ENCODE peak calls at places on chromosomes 2 and 18, in six cellular contexts. One of them, this sample, is unnamed.
A peak's percentile ranks its signal among the peaks of the same experiment; 100 is the strongest.

GRCh38 chr2:164669291-164669690 is 48.0 kb upstream of the GRB14 start:
- DNase-seq in H1: no peak
- DNase-seq in K562: no peak
- DNase-seq in GM12891: no peak
- DNase-seq in GM12878: no peak
- DNase-seq in HepG2: no peak
- DNase-seq in this sample: no peak

GRCh38 chr2:47016172-47016913 is 100.7 kb upstream of the MCFD2 start:
- DNase-seq in H1: no peak
- DNase-seq in K562: peak; percentile 26
- DNase-seq in GM12891: no peak
- DNase-seq in GM12878: no peak
- DNase-seq in HepG2: no peak
- DNase-seq in this sample: no peak

GRCh38 chr2:140436956-140437355 is 1656.8 kb upstream of the NXPH2 start:
- DNase-seq in H1: no peak
- DNase-seq in K562: no peak
- DNase-seq in GM12891: no peak
- DNase-seq in GM12878: no peak
- DNase-seq in HepG2: no peak
- DNase-seq in this sample: no peak

GRCh38 chr2:238498188-238498587 is 71.5 kb downstream of the ASB1 start:
- DNase-seq in H1: peak; percentile 30
- DNase-seq in K562: no peak
- DNase-seq in GM12891: no peak
- DNase-seq in GM12878: no peak
- DNase-seq in HepG2: no peak
- DNase-seq in this sample: no peak

GRCh38 chr18:45834303-45834702 is 8.8 kb downstream of the SIGLEC15 start:
- DNase-seq in H1: no peak
- DNase-seq in K562: no peak
- DNase-seq in GM12891: no peak
- DNase-seq in GM12878: no peak
- DNase-seq in HepG2: no peak
- DNase-seq in this sample: no peak

GRCh38 chr2:228545749-228546148 is 364.3 kb upstream of the SPHKAP start:
- DNase-seq in H1: no peak
- DNase-seq in K562: no peak
- DNase-seq in GM12891: no peak
- DNase-seq in GM12878: no peak
- DNase-seq in HepG2: no peak
- DNase-seq in this sample: no peak

GRCh38 chr2:230842473-230842872 is 22.3 kb upstream of the ITM2C start:
- DNase-seq in H1: no peak
- DNase-seq in K562: no peak
- DNase-seq in GM12891: no peak
- DNase-seq in GM12878: no peak
- DNase-seq in HepG2: no peak
- DNase-seq in this sample: no peak

GRCh38 chr2:171436307-171436706 is 2.3 kb downstream of the DCAF17 start:
- DNase-seq in H1: no peak
- DNase-seq in K562: no peak
- DNase-seq in GM12891: no peak
- DNase-seq in GM12878: no peak
- DNase-seq in HepG2: no peak
- DNase-seq in this sample: no peak

GRCh38 chr2:219380926-219381325 is 6.8 kb downstream of the DNPEP start:
- DNase-seq in H1: no peak
- DNase-seq in K562: no peak
- DNase-seq in GM12891: no peak
- DNase-seq in GM12878: no peak
- DNase-seq in HepG2: no peak
- DNase-seq in this sample: no peak

GRCh38 chr2:72627059-72627458 is 198.8 kb downstream of the EXOC6B start:
- DNase-seq in H1: no peak
- DNase-seq in K562: no peak
- DNase-seq in GM12891: no peak
- DNase-seq in GM12878: no peak
- DNase-seq in HepG2: no peak
- DNase-seq in this sample: no peak

GRCh38 chr2:190879474-190880373 is 897 bp upstream of the GLS start:
- DNase-seq in H1: no peak
- DNase-seq in K562: no peak
- DNase-seq in GM12891: no peak
- DNase-seq in GM12878: no peak
- DNase-seq in HepG2: no peak
- DNase-seq in this sample: no peak

GRCh38 chr18:64244571-64244970 is 95.7 kb upstream of the LINC00305 start:
- DNase-seq in H1: no peak
- DNase-seq in K562: no peak
- DNase-seq in GM12891: no peak
- DNase-seq in GM12878: no peak
- DNase-seq in HepG2: no peak
- DNase-seq in this sample: no peak

GRCh38 chr2:220664272-220665107 is 907.6 kb downstream of the EPHA4 start:
- DNase-seq in H1: no peak
- DNase-seq in K562: no peak
- DNase-seq in GM12891: no peak
- DNase-seq in GM12878: no peak
- DNase-seq in HepG2: no peak
- DNase-seq in this sample: no peak

GRCh38 chr2:64296695-64297346 is 152.6 kb upstream of the PELI1 start:
- DNase-seq in H1: peak; percentile 47
- DNase-seq in K562: no peak
- DNase-seq in GM12891: no peak
- DNase-seq in GM12878: no peak
- DNase-seq in HepG2: no peak
- DNase-seq in this sample: no peak

GRCh38 chr18:60996822-60997221 is 336.4 kb upstream of the CDH20 start:
- DNase-seq in H1: no peak
- DNase-seq in K562: no peak
- DNase-seq in GM12891: no peak
- DNase-seq in GM12878: no peak
- DNase-seq in HepG2: no peak
- DNase-seq in this sample: no peak

DNA sequence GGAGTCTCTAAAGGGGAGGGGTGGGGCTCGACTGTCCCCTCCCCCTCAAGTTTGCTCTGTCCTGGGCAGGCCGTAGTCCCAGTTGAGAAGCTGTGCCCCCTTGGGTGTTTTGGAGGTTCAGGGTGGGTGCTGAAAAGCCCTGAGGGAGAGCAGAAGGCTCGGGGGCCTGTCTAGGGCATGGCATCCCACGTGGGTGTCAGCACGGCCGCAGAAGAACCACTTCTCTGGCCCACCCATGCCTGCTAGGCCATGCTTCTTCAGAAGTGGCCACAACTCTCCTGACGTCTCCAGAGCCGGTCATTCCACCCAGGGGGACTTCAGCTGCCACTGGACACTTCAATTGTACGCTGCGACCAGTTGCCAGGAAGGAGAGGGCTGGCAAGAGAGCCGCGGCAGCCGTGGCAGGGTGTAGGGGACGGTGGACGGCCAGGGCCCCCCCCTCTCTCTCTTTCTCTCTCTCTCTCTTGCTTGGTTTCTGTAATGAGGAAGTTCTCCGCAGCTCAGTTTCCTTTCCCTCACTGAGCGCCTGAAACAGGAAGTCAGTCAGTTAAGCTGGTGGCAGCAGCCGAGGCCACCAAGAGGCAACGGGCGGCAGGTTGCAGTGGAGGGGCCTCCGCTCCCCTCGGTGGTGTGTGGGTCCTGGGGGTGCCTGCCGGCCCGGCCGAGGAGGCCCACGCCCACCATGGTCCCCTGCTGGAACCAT is at the start of gene INPP5D:
- DNase-seq in H1: no peak
- DNase-seq in K562: no peak
- DNase-seq in GM12891: peak; percentile 75
- DNase-seq in GM12878: no peak
- DNase-seq in HepG2: peak; percentile 59
- DNase-seq in this sample: peak; percentile 77
- TF ChIP-seq POLR2A in H1: no peak
- TF ChIP-seq POLR2A in K562: no peak
- TF ChIP-seq POLR2A in GM12891: peak; percentile 89
- TF ChIP-seq POLR2A in GM12878: peak; percentile 98
- TF ChIP-seq POLR2A in HepG2: no peak
- TF ChIP-seq POLR2A in this sample: peak; percentile 95

DNA sequence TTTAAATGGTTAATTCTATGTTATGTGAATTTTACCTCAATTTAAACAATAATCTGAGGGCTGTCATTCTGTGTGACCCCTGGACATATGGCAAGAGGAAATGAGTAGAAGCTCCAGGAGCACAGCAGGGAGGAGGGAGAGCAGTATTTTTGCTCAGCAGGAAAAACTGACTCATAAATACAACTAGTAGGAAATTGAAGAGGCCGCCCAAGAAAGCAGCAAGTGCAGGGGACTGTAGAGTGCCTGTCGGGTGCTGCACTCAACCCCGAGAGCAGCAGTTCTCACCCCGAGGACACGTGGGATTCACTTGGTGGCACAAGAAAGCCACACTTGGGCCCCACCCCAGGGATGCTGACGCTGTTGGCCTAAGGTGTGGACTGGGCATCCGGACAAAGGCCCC is 60.8 kb downstream of the NPAS2 start:
- DNase-seq in H1: no peak
- DNase-seq in K562: no peak
- DNase-seq in GM12891: no peak
- DNase-seq in GM12878: no peak
- DNase-seq in HepG2: no peak
- DNase-seq in this sample: no peak
- TF ChIP-seq TAF1 in H1: no peak
- TF ChIP-seq TAF1 in K562: no peak
- TF ChIP-seq TAF1 in GM12891: no peak
- TF ChIP-seq TAF1 in GM12878: no peak
- TF ChIP-seq TAF1 in HepG2: no peak
- TF ChIP-seq TAF1 in this sample: no peak

GRCh38 chr2:173214213-173214612 is 138.6 kb downstream of the MAP3K20 start:
- DNase-seq in H1: no peak
- DNase-seq in K562: no peak
- DNase-seq in GM12891: no peak
- DNase-seq in GM12878: no peak
- DNase-seq in HepG2: no peak
- DNase-seq in this sample: no peak
- TF ChIP-seq POLR2AphosphoS5 in H1: no peak
- TF ChIP-seq POLR2AphosphoS5 in K562: no peak
- TF ChIP-seq POLR2AphosphoS5 in GM12891: no peak
- TF ChIP-seq POLR2AphosphoS5 in GM12878: no peak
- TF ChIP-seq POLR2AphosphoS5 in HepG2: no peak
- TF ChIP-seq POLR2AphosphoS5 in this sample: no peak

GRCh38 chr2:208020253-208020652 is 5.1 kb downstream of the PLEKHM3 start:
- DNase-seq in H1: no peak
- DNase-seq in K562: no peak
- DNase-seq in GM12891: no peak
- DNase-seq in GM12878: no peak
- DNase-seq in HepG2: no peak
- DNase-seq in this sample: no peak

GRCh38 chr2:208025814-208026184 is 472 bp upstream of the PLEKHM3 start:
- DNase-seq in H1: no peak
- DNase-seq in K562: no peak
- DNase-seq in GM12891: no peak
- DNase-seq in GM12878: no peak
- DNase-seq in HepG2: no peak
- DNase-seq in this sample: no peak

GRCh38 chr2:208025037-208025813 is at the start of gene PLEKHM3:
- DNase-seq in H1: peak; percentile 95
- DNase-seq in K562: peak; percentile 48
- DNase-seq in GM12891: peak; percentile 71
- DNase-seq in GM12878: no peak
- DNase-seq in HepG2: peak; percentile 75
- DNase-seq in this sample: peak; percentile 62
- TF ChIP-seq POLR2A in H1: peak; percentile 78
- TF ChIP-seq POLR2A in K562: peak; percentile 84
- TF ChIP-seq POLR2A in GM12891: peak; percentile 64
- TF ChIP-seq POLR2A in GM12878: peak; percentile 85
- TF ChIP-seq POLR2A in HepG2: peak; percentile 80
- TF ChIP-seq POLR2A in this sample: peak; percentile 86

DNA sequence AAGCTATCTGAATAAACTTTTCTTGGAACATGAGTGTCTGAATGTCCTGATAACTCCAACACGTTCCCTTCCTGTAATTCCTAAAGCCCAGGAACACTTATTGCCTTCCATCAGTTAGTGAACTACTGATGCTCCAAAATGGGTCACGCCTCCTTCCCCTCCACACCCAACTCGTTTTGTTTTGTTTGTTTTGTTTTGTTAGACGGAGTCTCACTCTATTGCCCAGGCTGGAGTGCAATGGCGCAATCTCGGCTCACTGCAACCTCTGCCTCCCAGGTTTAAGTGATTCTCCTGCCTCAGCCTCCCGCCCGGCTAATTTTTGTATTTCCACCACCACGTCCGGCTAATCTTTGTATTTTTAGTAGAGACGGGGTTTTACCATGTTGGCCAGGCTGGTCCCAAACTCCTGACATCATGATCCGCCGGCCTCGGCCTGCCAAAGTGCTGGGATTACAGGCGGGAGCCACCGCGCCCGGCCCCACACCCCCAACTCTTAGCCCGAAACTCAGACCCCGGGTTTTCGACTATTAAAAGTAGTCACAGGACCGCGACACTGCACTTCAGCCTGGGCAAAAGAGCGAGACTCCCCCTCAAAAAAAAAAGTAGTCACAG is 775 bp downstream of the IER3IP1 start:
- DNase-seq in H1: no peak
- DNase-seq in K562: no peak
- DNase-seq in GM12891: no peak
- DNase-seq in GM12878: no peak
- DNase-seq in HepG2: no peak
- DNase-seq in this sample: no peak
- TF ChIP-seq TAF1 in H1: no peak
- TF ChIP-seq TAF1 in K562: no peak
- TF ChIP-seq TAF1 in GM12891: no peak
- TF ChIP-seq TAF1 in GM12878: no peak
- TF ChIP-seq TAF1 in HepG2: no peak
- TF ChIP-seq TAF1 in this sample: no peak

This sample was measured in GM12892.